ENCODE peak calls at places on chromosomes 13 and 19, in four cellular contexts. Q is PC-3, T is PC-9, L is GM23338. U is an unnamed sample. For H3K9me2, the result is how much of the 10 kb centered on the place peaks cover.

GRCh38 chr13:111184685-111185401 is 69.7 kb downstream of the ARHGEF7 start:
- DNase-seq in Q (no peak), L (no peak), T (no peak), U (no peak)

GRCh38 chr19:41687419-41687818 is 651 bp downstream of the CEACAM7 start:
- DNase-seq in T (no peak), L (no peak), Q (no peak), U (no peak)

GRCh38 chr13:99984463-99985242 is 3.1 kb downstream of the ZIC2 start:
- DNase-seq in L (peak), T (no peak), Q (no peak), U (peak)

GRCh38 chr19:51064534-51065220 is at the start of gene KLK13:
- DNase-seq in L (peak), Q (no peak), T (peak), U (peak)

GRCh38 chr19:2627319-2627829 is 75.1 kb downstream of the GNG7 start:
- DNase-seq in T (peak), L (no peak), Q (peak), U (peak)

GRCh38 chr19:35563207-35563829 is at the start of gene ATP4A:
- DNase-seq in Q (no peak), T (no peak), L (no peak), U (no peak)

GRCh38 chr13:39105110-39105509 is 66.9 kb downstream of the NHLRC3 start:
- DNase-seq in Q (no peak), T (no peak), L (no peak), U (no peak)

GRCh38 chr13:50518791-50519201 is 324.7 kb downstream of the DLEU7 start:
- DNase-seq in T (no peak), Q (no peak), L (no peak), U (no peak)

GRCh38 chr19:677201-677600 is 1.0 kb downstream of the FSTL3 start:
- DNase-seq in Q (peak), L (no peak), T (peak), U (peak)

GRCh38 chr13:23796546-23796945 is 92.7 kb downstream of the MIPEP start:
- DNase-seq in L (no peak), Q (peak), T (no peak), U (no peak)

GRCh38 chr13:99313473-99313872 is 6.3 kb upstream of the GPR183 start:
- DNase-seq in Q (no peak), L (peak), T (no peak), U (no peak)

GRCh38 chr13:89695343-89696257 is 1651.9 kb upstream of the MIR17HG start:
- DNase-seq in Q (peak), L (peak), T (peak), U (peak)

GRCh38 chr19:16594131-16594586 is 21.9 kb upstream of the SLC35E1 start:
- DNase-seq in L (no peak), T (no peak), Q (no peak), U (no peak)

GRCh38 chr19:30163663-30164062 is 208.5 kb upstream of the ZNF536 start:
- DNase-seq in L (no peak), Q (no peak), T (no peak), U (no peak)

GRCh38 chr19:756232-756631 is 5.3 kb downstream of the MISP start:
- DNase-seq in Q (peak), L (peak), T (no peak), U (no peak)

GRCh38 chr13:113948034-113948742 is 25.7 kb downstream of the C13orf46 start:
- DNase-seq in T (no peak), L (no peak), Q (no peak), U (no peak)

GRCh38 chr13:73077867-73078266 is 19.1 kb downstream of the KLF5 start:
- DNase-seq in Q (no peak), L (no peak), T (no peak), U (no peak)

GRCh38 chr13:75908137-75908536 is 272.0 kb downstream of the LMO7 start:
- DNase-seq in T (no peak), L (no peak), Q (no peak), U (no peak)

DNA sequence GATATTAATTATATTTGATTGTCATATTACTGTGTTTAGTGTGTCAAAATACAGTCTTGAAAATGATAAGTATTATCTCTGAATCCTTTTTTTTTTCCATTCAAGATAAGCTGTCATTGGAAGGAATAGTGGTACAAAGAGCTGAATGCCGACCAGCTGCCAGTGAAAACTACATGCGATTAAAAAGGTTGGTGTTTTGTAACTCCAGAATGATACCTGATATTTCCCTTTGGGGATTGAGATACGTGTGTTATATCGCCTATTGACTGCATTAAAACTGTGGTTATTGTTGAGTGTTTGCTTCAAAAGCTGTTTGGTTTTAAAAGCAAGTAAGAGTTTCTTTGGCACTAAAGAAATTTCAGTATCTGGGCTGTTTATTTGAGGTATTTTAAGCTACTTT is 6.5 kb upstream of the KCTD4 start:
- DNase-seq in L (no peak), Q (no peak), T (no peak), U (no peak)
- H3K9me2 ChIP-seq in L (under half), Q (under half), T (under half), U (under half)

DNA sequence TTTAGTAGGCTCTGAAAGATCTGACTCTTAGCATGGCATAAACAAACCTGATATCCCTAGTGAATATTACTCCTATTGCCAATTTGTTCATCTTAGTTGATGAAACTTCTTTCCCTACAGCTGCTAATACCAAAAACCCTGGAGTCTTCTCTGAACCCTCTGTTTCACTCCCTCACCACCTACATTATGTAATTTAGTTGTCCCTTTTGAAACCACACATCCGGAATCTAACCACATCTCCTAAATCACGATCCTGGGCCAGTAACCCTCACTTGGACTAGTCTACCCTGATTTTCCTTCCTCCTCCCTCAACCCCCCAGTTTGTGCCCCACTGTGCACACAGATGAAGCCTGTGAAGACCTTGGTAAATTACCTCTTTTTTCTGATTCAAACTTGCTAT is 1.2 kb downstream of the ZNF256 start:
- DNase-seq in T (no peak), L (no peak), Q (no peak), U (no peak)
- H3K27ac ChIP-seq in T (no peak), L (no peak), Q (no peak), U (no peak)

DNA sequence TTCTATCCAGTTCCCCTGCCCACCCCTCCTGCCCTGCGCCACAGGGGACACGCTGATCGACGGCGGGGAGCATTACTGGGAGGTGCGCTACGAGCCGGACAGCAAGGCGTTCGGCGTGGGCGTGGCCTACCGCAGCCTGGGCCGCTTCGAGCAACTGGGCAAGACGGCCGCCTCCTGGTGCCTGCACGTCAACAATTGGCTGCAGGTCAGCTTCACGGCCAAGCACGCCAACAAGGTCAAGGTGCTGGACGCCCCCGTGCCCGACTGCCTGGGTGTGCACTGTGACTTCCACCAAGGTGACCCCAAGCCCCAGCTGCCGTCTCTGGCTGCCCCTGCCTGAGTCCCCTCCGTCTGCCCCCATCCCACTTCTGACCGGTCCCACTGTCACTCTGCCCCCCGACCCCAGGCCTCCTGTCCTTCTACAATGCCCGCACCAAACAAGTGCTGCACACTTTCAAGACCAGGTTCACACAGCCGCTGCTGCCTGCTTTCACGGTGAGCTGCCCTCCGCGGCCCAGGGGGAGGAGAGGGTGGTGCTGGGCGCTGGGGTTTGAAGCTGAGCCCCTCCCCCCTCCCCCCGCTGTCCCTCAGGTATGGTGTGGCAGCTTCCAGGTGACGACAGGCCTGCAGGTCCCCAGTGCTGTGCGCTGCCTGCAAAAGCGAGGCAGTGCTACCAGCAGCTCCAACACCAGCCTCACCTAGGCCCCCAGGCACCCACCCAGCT is 15.5 kb downstream of the STAP2 start:
- DNase-seq in L (peak), T (no peak), Q (no peak), U (no peak)
- H3K9me2 ChIP-seq in L (under half), T (under half), Q (under half), U (under half)

GRCh38 chr19:39411006-39411831 is 1.2 kb upstream of the PLEKHG2 start:
- DNase-seq in T (no peak), L (no peak), Q (no peak), U (peak)
- H3K27ac ChIP-seq in T (peak), L (peak), Q (peak), U (peak)

DNA sequence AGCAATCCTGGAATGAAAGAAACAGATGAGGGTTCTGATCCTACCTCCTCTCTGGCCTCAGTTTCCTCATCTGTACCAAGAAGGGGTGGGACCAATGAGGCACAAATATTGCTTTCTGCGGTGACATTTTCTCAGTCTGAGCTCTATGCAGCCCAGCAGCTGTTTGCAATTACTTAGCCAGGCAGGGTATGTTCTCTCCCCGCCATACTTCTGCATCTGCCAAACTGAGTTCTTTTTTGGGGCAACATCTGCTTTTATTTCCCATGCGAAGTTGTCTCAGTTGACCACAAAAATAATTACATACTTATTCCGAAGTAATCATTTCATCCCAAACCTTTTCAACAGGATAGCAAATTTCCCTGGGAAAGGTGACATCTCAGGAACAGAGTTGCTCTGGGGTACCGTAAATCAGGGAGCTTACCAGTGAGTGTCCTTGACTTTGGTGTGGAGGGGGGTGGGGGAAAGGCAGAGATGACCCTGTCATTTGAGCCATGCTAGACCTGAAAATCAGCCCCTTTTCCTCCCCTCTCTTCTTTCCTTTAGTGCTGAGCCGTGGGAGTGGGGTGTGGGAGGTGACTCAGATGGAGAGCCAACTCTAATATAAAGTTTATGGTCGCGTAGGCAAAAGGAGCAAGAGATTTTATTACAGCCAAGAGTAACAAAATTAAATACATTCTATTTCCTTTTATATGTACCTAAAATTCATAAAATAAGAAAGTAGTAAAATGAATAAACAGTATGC is 165.7 kb upstream of the KL start:
- DNase-seq in Q (no peak), T (no peak), L (no peak), U (no peak)
- H3K9me2 ChIP-seq in Q (under half), T (under half), L (under half), U (under half)

DNA sequence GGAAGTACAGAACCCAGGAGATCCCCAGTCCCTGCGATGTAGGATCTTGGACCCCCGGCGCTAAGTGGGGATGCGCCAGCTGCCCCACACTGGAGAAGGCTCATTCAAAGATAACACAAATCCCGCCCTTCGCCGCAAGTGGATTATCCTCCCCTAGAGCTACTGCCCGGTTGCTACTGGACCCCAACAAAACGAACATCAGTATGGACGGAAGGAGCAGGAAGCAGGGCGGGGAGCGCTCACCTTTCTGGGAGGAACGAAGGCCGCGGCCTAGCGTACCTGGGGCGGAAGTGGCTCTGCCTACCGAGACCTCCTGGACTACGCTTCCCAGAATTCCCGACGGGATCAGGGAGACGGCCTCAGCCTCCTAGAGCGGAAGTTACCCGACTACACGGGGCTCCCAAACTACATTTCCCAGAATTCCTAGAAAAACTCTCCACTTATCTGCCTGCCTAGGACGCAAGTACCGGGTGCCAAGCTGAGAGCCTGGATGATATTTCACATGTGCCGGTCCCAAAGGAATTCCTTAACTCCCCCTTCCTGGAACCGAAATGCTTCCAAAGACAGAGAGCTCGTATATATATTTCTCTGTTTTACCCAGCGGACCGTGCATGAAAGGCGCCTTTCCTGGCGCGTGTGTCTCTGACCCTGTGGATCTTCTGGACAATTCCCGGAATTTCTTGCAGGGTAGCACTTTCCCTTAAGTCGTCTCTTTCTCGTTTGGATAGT is at the start of gene ZNF112:
- DNase-seq in L (peak), T (peak), Q (peak), U (peak)
- H3K27ac ChIP-seq in L (no peak), T (no peak), Q (no peak), U (peak)